ENCODE peak calls at places on chromosomes 4 and X, in five cellular contexts. B is activated T-cell treated with anti-CD3 and anti-CD28 coated beads, Interleukin-2, amount 50 U/mL, for 48 hours; M is breast epithelium; Y is NCI-H69; T is NCI-H510A treated with DMSO at 0.1 percent for 48 hours. V is an unnamed sample.

GRCh38 chr4:158176108-158176507 is 3.3 kb upstream of the GASK1B start:
- DNase-seq in B (no peak), M (peak), Y (no peak), T (no peak), V (peak)

GRCh38 chr4:8071741-8072140 is 86.9 kb downstream of the ABLIM2 start:
- DNase-seq in B (no peak), M (no peak), Y (peak), T (no peak), V (no peak)

GRCh38 chrX:118181030-118181429 is 64.4 kb upstream of the KLHL13 start:
- DNase-seq in B (no peak), M (no peak), Y (no peak), T (no peak), V (peak)

GRCh38 chr4:182680196-182680771 is 236.9 kb downstream of the DCTD start:
- DNase-seq in B (no peak), M (no peak), Y (no peak), T (no peak), V (peak)

GRCh38 chr4:48654015-48654664 is 125.9 kb downstream of the FRYL start:
- DNase-seq in B (no peak), M (no peak), Y (peak), T (no peak), V (peak)

GRCh38 chr4:85055558-85055957 is 89.1 kb upstream of the WDFY3 start:
- DNase-seq in B (no peak), M (no peak), Y (no peak), T (no peak), V (no peak)

GRCh38 chr4:122604146-122604545 is 16.7 kb downstream of the IL21 start:
- DNase-seq in B (no peak), M (no peak), Y (no peak), T (no peak), V (no peak)

GRCh38 chr4:38366451-38366850 is 297.5 kb upstream of the KLF3 start:
- DNase-seq in B (no peak), M (no peak), Y (peak), T (no peak), V (peak)

GRCh38 chrX:52422884-52423283 is 54.1 kb downstream of the XAGE2 start:
- DNase-seq in B (no peak), M (no peak), Y (no peak), T (no peak), V (peak)

GRCh38 chr4:787561-787981 is 38.4 kb downstream of the CPLX1 start:
- DNase-seq in B (no peak), M (no peak), Y (no peak), T (no peak), V (no peak)

GRCh38 chrX:50700921-50701320 is 113.1 kb downstream of the SHROOM4 start:
- DNase-seq in B (no peak), M (no peak), Y (no peak), T (no peak), V (peak)

GRCh38 chr4:140296335-140296753 is 77.1 kb upstream of the SCOC start:
- DNase-seq in B (no peak), M (peak), Y (peak), T (peak), V (peak)

GRCh38 chr4:60952921-60953320 is 247.2 kb upstream of the ADGRL3 start:
- DNase-seq in B (no peak), M (no peak), Y (no peak), T (no peak), V (no peak)

GRCh38 chr4:126915999-126916625 is 716.6 kb upstream of the INTU start:
- DNase-seq in B (no peak), M (no peak), Y (no peak), T (no peak), V (no peak)

GRCh38 chrX:11064851-11065600 is 46.1 kb upstream of the HCCS start:
- DNase-seq in B (no peak), M (no peak), Y (no peak), T (no peak), V (peak)

GRCh38 chrX:48573690-48574269 is 504 bp upstream of the RBM3 start:
- DNase-seq in B (no peak), M (peak), Y (peak), T (no peak), V (no peak)

GRCh38 chr4:31793907-31794306 is 1073.7 kb downstream of the PCDH7 start:
- DNase-seq in B (no peak), M (no peak), Y (no peak), T (no peak), V (no peak)

GRCh38 chr4:144611850-144612249 is 34.1 kb upstream of the HHIP start:
- DNase-seq in B (no peak), M (no peak), Y (peak), T (no peak), V (no peak)

GRCh38 chr4:177308125-177308524 is 1.5 kb upstream of the NEIL3 start:
- DNase-seq in B (no peak), M (peak), Y (no peak), T (no peak), V (peak)

GRCh38 chr4:23333946-23334878 is 555.6 kb downstream of the PPARGC1A start:
- DNase-seq in B (no peak), M (no peak), Y (peak), T (peak), V (peak)

V was measured in astrocyte of the hippocampus.